ENCODE peak calls at places on chromosome 16, in four cellular contexts. One of them, this sample, is unnamed.
A peak's percentile ranks its signal among the peaks of the same experiment; 100 is the strongest.

GRCh38 chr16:66020642-66021041 is 345.8 kb upstream of the CDH5 start:
- DNase-seq in skeletal muscle cell: no peak
- DNase-seq in lower leg skin: no peak
- DNase-seq in neuronal stem cell: no peak
- DNase-seq in this sample: no peak

GRCh38 chr16:19835989-19836421 is 48.6 kb downstream of the GPRC5B start:
- DNase-seq in skeletal muscle cell: peak; percentile 8
- DNase-seq in lower leg skin: no peak
- DNase-seq in neuronal stem cell: no peak
- DNase-seq in this sample: no peak

GRCh38 chr16:79582789-79583188 is 17.7 kb downstream of the MAF start:
- DNase-seq in skeletal muscle cell: no peak
- DNase-seq in lower leg skin: no peak
- DNase-seq in neuronal stem cell: no peak
- DNase-seq in this sample: no peak

GRCh38 chr16:89037261-89038152 is 56.1 kb upstream of the ACSF3 start:
- DNase-seq in skeletal muscle cell: no peak
- DNase-seq in lower leg skin: no peak
- DNase-seq in neuronal stem cell: peak; percentile 71
- DNase-seq in this sample: peak; percentile 6

GRCh38 chr16:89104930-89105571 is 11.4 kb downstream of the ACSF3 start:
- DNase-seq in skeletal muscle cell: no peak
- DNase-seq in lower leg skin: no peak
- DNase-seq in neuronal stem cell: no peak
- DNase-seq in this sample: no peak

GRCh38 chr16:57118461-57119084 is 26.2 kb downstream of the CPNE2 start:
- DNase-seq in skeletal muscle cell: no peak
- DNase-seq in lower leg skin: no peak
- DNase-seq in neuronal stem cell: no peak
- DNase-seq in this sample: no peak

GRCh38 chr16:55502801-55503366 is 6.0 kb upstream of the LPCAT2 start:
- DNase-seq in skeletal muscle cell: peak; percentile 90
- DNase-seq in lower leg skin: peak; percentile 91
- DNase-seq in neuronal stem cell: no peak
- DNase-seq in this sample: peak; percentile 91

GRCh38 chr16:22217890-22218730 is 12.0 kb downstream of the EEF2K start:
- DNase-seq in skeletal muscle cell: no peak
- DNase-seq in lower leg skin: no peak
- DNase-seq in neuronal stem cell: no peak
- DNase-seq in this sample: no peak

GRCh38 chr16:65809627-65810026 is 556.9 kb upstream of the CDH5 start:
- DNase-seq in skeletal muscle cell: no peak
- DNase-seq in lower leg skin: no peak
- DNase-seq in neuronal stem cell: no peak
- DNase-seq in this sample: no peak

GRCh38 chr16:28504707-28505404 is 1.8 kb downstream of the IL27 start:
- DNase-seq in skeletal muscle cell: no peak
- DNase-seq in lower leg skin: no peak
- DNase-seq in neuronal stem cell: no peak
- DNase-seq in this sample: no peak

GRCh38 chr16:57534881-57535658 is 1.3 kb downstream of the CCDC102A start:
- DNase-seq in skeletal muscle cell: no peak
- DNase-seq in lower leg skin: peak; percentile 88
- DNase-seq in neuronal stem cell: no peak
- DNase-seq in this sample: no peak

GRCh38 chr16:9047689-9048301 is 43.6 kb upstream of the HAPSTR1 start:
- DNase-seq in skeletal muscle cell: peak; percentile 99
- DNase-seq in lower leg skin: peak; percentile 95
- DNase-seq in neuronal stem cell: peak; percentile 35
- DNase-seq in this sample: peak; percentile 99

GRCh38 chr16:67092227-67092626 is 17.5 kb upstream of the PHAF1 start:
- DNase-seq in skeletal muscle cell: peak; percentile 67
- DNase-seq in lower leg skin: no peak
- DNase-seq in neuronal stem cell: no peak
- DNase-seq in this sample: no peak

GRCh38 chr16:12833939-12834338 is 30.3 kb upstream of the CPPED1 start:
- DNase-seq in skeletal muscle cell: no peak
- DNase-seq in lower leg skin: no peak
- DNase-seq in neuronal stem cell: no peak
- DNase-seq in this sample: no peak

GRCh38 chr16:47721016-47721673 is 260.0 kb downstream of the PHKB start:
- DNase-seq in skeletal muscle cell: no peak
- DNase-seq in lower leg skin: no peak
- DNase-seq in neuronal stem cell: no peak
- DNase-seq in this sample: no peak

GRCh38 chr16:47774661-47775060 is 313.5 kb downstream of the PHKB start:
- DNase-seq in skeletal muscle cell: peak; percentile 28
- DNase-seq in lower leg skin: no peak
- DNase-seq in neuronal stem cell: no peak
- DNase-seq in this sample: no peak

GRCh38 chr16:12994402-12994801 is 93.0 kb downstream of the SHISA9 start:
- DNase-seq in skeletal muscle cell: no peak
- DNase-seq in lower leg skin: no peak
- DNase-seq in neuronal stem cell: no peak
- DNase-seq in this sample: no peak

GRCh38 chr16:54318941-54319340 is 32.4 kb upstream of the IRX3 start:
- DNase-seq in skeletal muscle cell: no peak
- DNase-seq in lower leg skin: no peak
- DNase-seq in neuronal stem cell: no peak
- DNase-seq in this sample: no peak

GRCh38 chr16:67969286-67970039 is 1.0 kb upstream of the SLC12A4 start:
- DNase-seq in skeletal muscle cell: no peak
- DNase-seq in lower leg skin: no peak
- DNase-seq in neuronal stem cell: peak; percentile 24
- DNase-seq in this sample: no peak

GRCh38 chr16:53756329-53756996 is 52.5 kb downstream of the FTO start:
- DNase-seq in skeletal muscle cell: no peak
- DNase-seq in lower leg skin: no peak
- DNase-seq in neuronal stem cell: peak; percentile 72
- DNase-seq in this sample: no peak

GRCh38 chr16:69113216-69113615 is 7.8 kb downstream of the HAS3 start:
- DNase-seq in skeletal muscle cell: no peak
- DNase-seq in lower leg skin: peak; percentile 45
- DNase-seq in neuronal stem cell: no peak
- DNase-seq in this sample: no peak

GRCh38 chr16:86701286-86701975 is 123.1 kb downstream of the FOXL1 start:
- DNase-seq in skeletal muscle cell: no peak
- DNase-seq in lower leg skin: no peak
- DNase-seq in neuronal stem cell: no peak
- DNase-seq in this sample: no peak

GRCh38 chr16:80743273-80743672 is 61.1 kb downstream of the CDYL2 start:
- DNase-seq in skeletal muscle cell: no peak
- DNase-seq in lower leg skin: no peak
- DNase-seq in neuronal stem cell: no peak
- DNase-seq in this sample: no peak

GRCh38 chr16:87653234-87653633 is 50.9 kb downstream of the JPH3 start:
- DNase-seq in skeletal muscle cell: no peak
- DNase-seq in lower leg skin: no peak
- DNase-seq in neuronal stem cell: no peak
- DNase-seq in this sample: no peak

GRCh38 chr16:75550211-75550662 is 5.8 kb downstream of the TMEM231 start:
- DNase-seq in skeletal muscle cell: no peak
- DNase-seq in lower leg skin: no peak
- DNase-seq in neuronal stem cell: no peak
- DNase-seq in this sample: peak; percentile 83

GRCh38 chr16:53465606-53466290 is 31.5 kb downstream of the RBL2 start:
- DNase-seq in skeletal muscle cell: peak; percentile 46
- DNase-seq in lower leg skin: no peak
- DNase-seq in neuronal stem cell: no peak
- DNase-seq in this sample: peak; percentile 61

GRCh38 chr16:6483634-6484033 is 849.0 kb upstream of the RBFOX1 start:
- DNase-seq in skeletal muscle cell: no peak
- DNase-seq in lower leg skin: no peak
- DNase-seq in neuronal stem cell: peak; percentile 32
- DNase-seq in this sample: no peak

GRCh38 chr16:6481894-6482293 is 850.8 kb upstream of the RBFOX1 start:
- DNase-seq in skeletal muscle cell: no peak
- DNase-seq in lower leg skin: no peak
- DNase-seq in neuronal stem cell: no peak
- DNase-seq in this sample: no peak

GRCh38 chr16:6484931-6485330 is 847.7 kb upstream of the RBFOX1 start:
- DNase-seq in skeletal muscle cell: no peak
- DNase-seq in lower leg skin: no peak
- DNase-seq in neuronal stem cell: no peak
- DNase-seq in this sample: no peak

GRCh38 chr16:6484121-6484520 is 848.5 kb upstream of the RBFOX1 start:
- DNase-seq in skeletal muscle cell: no peak
- DNase-seq in lower leg skin: no peak
- DNase-seq in neuronal stem cell: no peak
- DNase-seq in this sample: no peak

GRCh38 chr16:6482861-6483530 is 849.6 kb upstream of the RBFOX1 start:
- DNase-seq in skeletal muscle cell: no peak
- DNase-seq in lower leg skin: no peak
- DNase-seq in neuronal stem cell: no peak
- DNase-seq in this sample: no peak
- H3K4me3 ChIP-seq in skeletal muscle cell: no peak overlapping the region
- H3K4me3 ChIP-seq in lower leg skin: no peak overlapping the region
- H3K4me3 ChIP-seq in neuronal stem cell: no peak overlapping the region
- H3K4me3 ChIP-seq in this sample: no peak overlapping the region

GRCh38 chr16:63617990-63618763 is 1503.7 kb downstream of the CDH11 start:
- DNase-seq in skeletal muscle cell: no peak
- DNase-seq in lower leg skin: no peak
- DNase-seq in neuronal stem cell: no peak
- DNase-seq in this sample: no peak
- H3K4me3 ChIP-seq in skeletal muscle cell: no peak overlapping the region
- H3K4me3 ChIP-seq in lower leg skin: peak overlapping the region; percentile 54
- H3K4me3 ChIP-seq in neuronal stem cell: no peak overlapping the region
- H3K4me3 ChIP-seq in this sample: peak overlapping the region; percentile 35

DNA sequence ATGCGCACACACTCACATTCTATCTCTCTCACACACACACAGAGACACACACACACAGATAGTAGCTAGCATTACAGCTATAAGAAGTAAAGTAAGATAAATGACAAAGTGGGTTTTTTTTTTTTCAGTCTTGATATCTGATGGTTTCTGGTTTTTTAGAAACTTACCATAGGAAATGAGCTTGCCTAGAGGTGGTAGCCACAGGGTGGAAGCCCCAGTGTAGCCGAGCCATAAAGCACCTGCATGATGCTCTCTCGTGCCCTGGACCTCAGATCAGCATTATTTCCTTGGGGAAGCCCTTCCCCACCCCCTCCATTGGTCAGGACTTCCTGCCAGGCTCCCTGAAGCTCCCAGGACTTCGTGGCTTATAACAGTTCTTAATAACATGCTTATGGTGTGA is 264.3 kb upstream of the C16orf82 start:
- DNase-seq in skeletal muscle cell: no peak
- DNase-seq in lower leg skin: no peak
- DNase-seq in neuronal stem cell: no peak
- DNase-seq in this sample: no peak
- H3K4me3 ChIP-seq in skeletal muscle cell: no peak overlapping the region
- H3K4me3 ChIP-seq in lower leg skin: no peak overlapping the region
- H3K4me3 ChIP-seq in neuronal stem cell: no peak overlapping the region
- H3K4me3 ChIP-seq in this sample: no peak overlapping the region

GRCh38 chr16:84821728-84822676 is 2.2 kb downstream of the CRISPLD2 start:
- DNase-seq in skeletal muscle cell: no peak
- DNase-seq in lower leg skin: no peak
- DNase-seq in neuronal stem cell: no peak
- DNase-seq in this sample: no peak
- H3K4me3 ChIP-seq in skeletal muscle cell: peak overlapping the region; percentile 63
- H3K4me3 ChIP-seq in lower leg skin: no peak overlapping the region
- H3K4me3 ChIP-seq in neuronal stem cell: no peak overlapping the region
- H3K4me3 ChIP-seq in this sample: peak overlapping the region; percentile 52

DNA sequence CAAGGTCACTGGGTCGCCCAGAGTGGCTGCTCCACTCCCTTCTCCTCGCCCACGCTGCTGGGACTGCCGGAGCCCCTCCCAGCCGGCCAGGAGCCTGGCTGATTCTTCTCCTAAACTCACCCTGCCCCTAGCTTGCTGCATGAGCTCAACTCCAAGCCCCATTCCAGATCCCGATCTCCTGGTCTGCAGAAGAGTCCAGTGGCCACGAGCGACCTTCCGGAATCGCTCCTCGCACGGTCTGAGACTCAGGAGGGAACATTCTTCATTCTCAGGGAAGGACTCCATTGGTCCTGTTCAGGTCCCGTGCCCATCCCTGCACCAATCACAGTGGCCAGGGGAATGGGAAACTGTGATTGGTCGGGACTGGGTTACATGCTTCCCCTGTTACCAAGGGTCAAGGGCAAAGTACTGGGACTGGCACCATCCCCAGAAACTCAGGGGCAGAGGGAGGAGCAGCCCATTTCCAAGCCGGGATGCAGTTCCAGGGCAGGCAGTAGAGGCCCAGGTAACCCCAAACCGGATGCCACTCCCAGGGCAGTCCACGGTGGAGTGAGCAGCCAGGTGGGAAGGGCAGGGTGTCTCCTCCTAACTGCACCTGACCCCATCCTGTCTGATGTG is 24.5 kb upstream of the CIBAR2 start:
- DNase-seq in skeletal muscle cell: no peak
- DNase-seq in lower leg skin: no peak
- DNase-seq in neuronal stem cell: no peak
- DNase-seq in this sample: no peak
- H3K4me3 ChIP-seq in skeletal muscle cell: peak overlapping the region; percentile 7
- H3K4me3 ChIP-seq in lower leg skin: no peak overlapping the region
- H3K4me3 ChIP-seq in neuronal stem cell: no peak overlapping the region
- H3K4me3 ChIP-seq in this sample: no peak overlapping the region

This sample was measured in astrocyte of the cerebellum.